ENCODE peak calls at places on chromosomes 16 and 17, in four cellular contexts. A is A172; H is breast epithelium; E is stimulated activated CD8-positive, alpha-beta memory T cell treated with anti-CD3 and anti-CD28 coated beads, Interleukin-4, amount 100 ng/mL, for 48 hours. L is an unnamed sample.

GRCh38 chr16:80462902-80463301 is 77.9 kb upstream of the DYNLRB2 start:
- DNase-seq in A (no peak), H (no peak), E (no peak), L (no peak)

GRCh38 chr16:54970016-54970415 is 39.4 kb downstream of the IRX5 start:
- DNase-seq in A (no peak), H (no peak), E (no peak), L (no peak)

GRCh38 chr16:3349175-3349574 is 6.5 kb upstream of the OR2C1 start:
- DNase-seq in A (no peak), H (no peak), E (no peak), L (no peak)

GRCh38 chr17:13728751-13729150 is 127.0 kb upstream of the HS3ST3A1 start:
- DNase-seq in A (peak), H (no peak), E (no peak), L (no peak)

GRCh38 chr17:72850410-72850809 is 242.1 kb downstream of the SLC39A11 start:
- DNase-seq in A (peak), H (no peak), E (no peak), L (no peak)

GRCh38 chr16:52460652-52461172 is 86.2 kb downstream of the TOX3 start:
- DNase-seq in A (no peak), H (no peak), E (no peak), L (no peak)

GRCh38 chr16:2152695-2153506 is 2.7 kb upstream of the TRAF7 start:
- DNase-seq in A (no peak), H (no peak), E (peak), L (peak)

GRCh38 chr16:73058221-73058615 is 10.3 kb upstream of the ZFHX3 start:
- DNase-seq in A (peak), H (no peak), E (peak), L (no peak)

GRCh38 chr17:78645421-78646295 is 68.5 kb upstream of the DNAH17 start:
- DNase-seq in A (peak), H (peak), E (peak), L (peak)

GRCh38 chr17:77206557-77206956 is 65.8 kb downstream of the SEC14L1 start:
- DNase-seq in A (no peak), H (no peak), E (no peak), L (no peak)

GRCh38 chr16:57908409-57908987 is 62.4 kb downstream of the CNGB1 start:
- DNase-seq in A (no peak), H (no peak), E (no peak), L (no peak)

GRCh38 chr17:81243333-81243664 is 4.2 kb downstream of the NDUFAF8 start:
- DNase-seq in A (no peak), H (no peak), E (no peak), L (no peak)

GRCh38 chr16:30004424-30004776 is 6.4 kb downstream of the DOC2A start:
- DNase-seq in A (no peak), H (no peak), E (no peak), L (no peak)

GRCh38 chr17:17141860-17142552 is 64.1 kb downstream of the PLD6 start:
- DNase-seq in A (no peak), H (peak), E (peak), L (peak)

GRCh38 chr16:64345142-64345541 is 776.7 kb downstream of the CDH11 start:
- DNase-seq in A (no peak), H (no peak), E (no peak), L (no peak)

GRCh38 chr16:71882505-71883192 is 1.3 kb downstream of the ZNF821 start:
- DNase-seq in A (peak), H (peak), E (peak), L (peak)

L was measured in activated CD8-positive, alpha-beta T cell treated with anti-CD3 and anti-CD28 coated beads for 36 hours.